ENCODE peak calls at places on chromosomes 5 and 9, in nine cellular contexts. One of them, this sample, is unnamed.
A peak's percentile ranks its signal among the peaks of the same experiment; 100 is the strongest.

GRCh38 chr9:98140503-98140902 is 21.5 kb upstream of the TRIM14 start:
- DNase-seq in tibial nerve: no peak
- DNase-seq in spleen: peak; percentile 4
- DNase-seq in keratinocyte: no peak
- DNase-seq in endodermal cell: no peak
- DNase-seq in tibial artery: no peak
- DNase-seq in esophagus squamous epithelium: no peak
- DNase-seq in upper lobe of right lung: no peak
- DNase-seq in effector memory CD4-positive, alpha-beta T cell: no peak
- DNase-seq in this sample: no peak

GRCh38 chr9:131670247-131670681 is 69.6 kb downstream of the RAPGEF1 start:
- DNase-seq in tibial nerve: no peak
- DNase-seq in spleen: no peak
- DNase-seq in keratinocyte: no peak
- DNase-seq in endodermal cell: no peak
- DNase-seq in tibial artery: peak; percentile 84
- DNase-seq in esophagus squamous epithelium: no peak
- DNase-seq in upper lobe of right lung: peak; percentile 85
- DNase-seq in effector memory CD4-positive, alpha-beta T cell: no peak
- DNase-seq in this sample: peak; percentile 85

GRCh38 chr5:129001831-129002626 is 36.7 kb downstream of the SLC27A6 start:
- DNase-seq in tibial nerve: no peak
- DNase-seq in spleen: no peak
- DNase-seq in keratinocyte: no peak
- DNase-seq in endodermal cell: no peak
- DNase-seq in tibial artery: no peak
- DNase-seq in esophagus squamous epithelium: no peak
- DNase-seq in upper lobe of right lung: no peak
- DNase-seq in effector memory CD4-positive, alpha-beta T cell: no peak
- DNase-seq in this sample: no peak

GRCh38 chr5:166883016-166883415 is 1408.4 kb upstream of the WWC1 start:
- DNase-seq in tibial nerve: no peak
- DNase-seq in spleen: no peak
- DNase-seq in keratinocyte: no peak
- DNase-seq in endodermal cell: no peak
- DNase-seq in tibial artery: no peak
- DNase-seq in esophagus squamous epithelium: no peak
- DNase-seq in upper lobe of right lung: no peak
- DNase-seq in effector memory CD4-positive, alpha-beta T cell: no peak
- DNase-seq in this sample: no peak

GRCh38 chr5:139430015-139430414 is 9.3 kb downstream of the DNAJC18 start:
- DNase-seq in tibial nerve: no peak
- DNase-seq in spleen: no peak
- DNase-seq in keratinocyte: no peak
- DNase-seq in endodermal cell: no peak
- DNase-seq in tibial artery: no peak
- DNase-seq in esophagus squamous epithelium: no peak
- DNase-seq in upper lobe of right lung: no peak
- DNase-seq in effector memory CD4-positive, alpha-beta T cell: no peak
- DNase-seq in this sample: no peak

GRCh38 chr9:77457916-77458592 is 190.1 kb downstream of the GNA14 start:
- DNase-seq in tibial nerve: peak; percentile 39
- DNase-seq in spleen: peak; percentile 81
- DNase-seq in keratinocyte: peak; percentile 40
- DNase-seq in endodermal cell: peak; percentile 91
- DNase-seq in tibial artery: no peak
- DNase-seq in esophagus squamous epithelium: no peak
- DNase-seq in upper lobe of right lung: no peak
- DNase-seq in effector memory CD4-positive, alpha-beta T cell: no peak
- DNase-seq in this sample: peak; percentile 57

GRCh38 chr5:135034186-135034962 is at the start of gene PITX1:
- DNase-seq in tibial nerve: no peak
- DNase-seq in spleen: no peak
- DNase-seq in keratinocyte: no peak
- DNase-seq in endodermal cell: peak; percentile 84
- DNase-seq in tibial artery: peak; percentile 91
- DNase-seq in esophagus squamous epithelium: no peak
- DNase-seq in upper lobe of right lung: no peak
- DNase-seq in effector memory CD4-positive, alpha-beta T cell: no peak
- DNase-seq in this sample: no peak

GRCh38 chr9:134406366-134407122 is 80.3 kb downstream of the RXRA start:
- DNase-seq in tibial nerve: no peak
- DNase-seq in spleen: no peak
- DNase-seq in keratinocyte: no peak
- DNase-seq in endodermal cell: no peak
- DNase-seq in tibial artery: peak; percentile 91
- DNase-seq in esophagus squamous epithelium: no peak
- DNase-seq in upper lobe of right lung: no peak
- DNase-seq in effector memory CD4-positive, alpha-beta T cell: no peak
- DNase-seq in this sample: no peak

GRCh38 chr5:136087961-136088871 is 44.4 kb upstream of the SMAD5 start:
- DNase-seq in tibial nerve: no peak
- DNase-seq in spleen: peak; percentile 82
- DNase-seq in keratinocyte: no peak
- DNase-seq in endodermal cell: peak; percentile 47
- DNase-seq in tibial artery: peak; percentile 80
- DNase-seq in esophagus squamous epithelium: no peak
- DNase-seq in upper lobe of right lung: peak; percentile 73
- DNase-seq in effector memory CD4-positive, alpha-beta T cell: no peak
- DNase-seq in this sample: peak; percentile 90

GRCh38 chr5:132265336-132266030 is 8.0 kb downstream of the PDLIM4 start:
- DNase-seq in tibial nerve: no peak
- DNase-seq in spleen: peak; percentile 20
- DNase-seq in keratinocyte: no peak
- DNase-seq in endodermal cell: peak; percentile 55
- DNase-seq in tibial artery: peak; percentile 92
- DNase-seq in esophagus squamous epithelium: no peak
- DNase-seq in upper lobe of right lung: no peak
- DNase-seq in effector memory CD4-positive, alpha-beta T cell: no peak
- DNase-seq in this sample: peak; percentile 66

GRCh38 chr9:20209421-20210340 is 412.6 kb downstream of the MLLT3 start:
- DNase-seq in tibial nerve: no peak
- DNase-seq in spleen: no peak
- DNase-seq in keratinocyte: no peak
- DNase-seq in endodermal cell: no peak
- DNase-seq in tibial artery: no peak
- DNase-seq in esophagus squamous epithelium: no peak
- DNase-seq in upper lobe of right lung: no peak
- DNase-seq in effector memory CD4-positive, alpha-beta T cell: no peak
- DNase-seq in this sample: no peak

GRCh38 chr9:6441269-6441668 is 28.3 kb downstream of the UHRF2 start:
- DNase-seq in tibial nerve: no peak
- DNase-seq in spleen: no peak
- DNase-seq in keratinocyte: no peak
- DNase-seq in endodermal cell: no peak
- DNase-seq in tibial artery: no peak
- DNase-seq in esophagus squamous epithelium: no peak
- DNase-seq in upper lobe of right lung: no peak
- DNase-seq in effector memory CD4-positive, alpha-beta T cell: no peak
- DNase-seq in this sample: no peak

GRCh38 chr5:54761213-54761701 is 224.1 kb downstream of the ESM1 start:
- DNase-seq in tibial nerve: peak; percentile 23
- DNase-seq in spleen: no peak
- DNase-seq in keratinocyte: no peak
- DNase-seq in endodermal cell: no peak
- DNase-seq in tibial artery: peak; percentile 81
- DNase-seq in esophagus squamous epithelium: no peak
- DNase-seq in upper lobe of right lung: no peak
- DNase-seq in effector memory CD4-positive, alpha-beta T cell: no peak
- DNase-seq in this sample: no peak

GRCh38 chr5:126754609-126755008 is 22.3 kb upstream of the LMNB1 start:
- DNase-seq in tibial nerve: no peak
- DNase-seq in spleen: no peak
- DNase-seq in keratinocyte: no peak
- DNase-seq in endodermal cell: no peak
- DNase-seq in tibial artery: no peak
- DNase-seq in esophagus squamous epithelium: no peak
- DNase-seq in upper lobe of right lung: no peak
- DNase-seq in effector memory CD4-positive, alpha-beta T cell: no peak
- DNase-seq in this sample: no peak

GRCh38 chr9:116100711-116101111 is 52.9 kb upstream of the PAPPA start:
- DNase-seq in tibial nerve: no peak
- DNase-seq in spleen: no peak
- DNase-seq in keratinocyte: peak; percentile 99
- DNase-seq in endodermal cell: no peak
- DNase-seq in tibial artery: no peak
- DNase-seq in esophagus squamous epithelium: no peak
- DNase-seq in upper lobe of right lung: no peak
- DNase-seq in effector memory CD4-positive, alpha-beta T cell: no peak
- DNase-seq in this sample: no peak

GRCh38 chr9:98087420-98088354 is 31.2 kb downstream of the NANS start:
- DNase-seq in tibial nerve: no peak
- DNase-seq in spleen: peak; percentile 86
- DNase-seq in keratinocyte: peak; percentile 60
- DNase-seq in endodermal cell: peak; percentile 91
- DNase-seq in tibial artery: peak; percentile 71
- DNase-seq in esophagus squamous epithelium: no peak
- DNase-seq in upper lobe of right lung: peak; percentile 82
- DNase-seq in effector memory CD4-positive, alpha-beta T cell: no peak
- DNase-seq in this sample: peak; percentile 24

GRCh38 chr5:175206651-175207050 is 237.3 kb downstream of the DRD1 start:
- DNase-seq in tibial nerve: no peak
- DNase-seq in spleen: no peak
- DNase-seq in keratinocyte: no peak
- DNase-seq in endodermal cell: no peak
- DNase-seq in tibial artery: peak; percentile 67
- DNase-seq in esophagus squamous epithelium: no peak
- DNase-seq in upper lobe of right lung: no peak
- DNase-seq in effector memory CD4-positive, alpha-beta T cell: no peak
- DNase-seq in this sample: no peak

GRCh38 chr9:87580941-87581438 is 83.3 kb downstream of the DAPK1 start:
- DNase-seq in tibial nerve: no peak
- DNase-seq in spleen: no peak
- DNase-seq in keratinocyte: no peak
- DNase-seq in endodermal cell: no peak
- DNase-seq in tibial artery: no peak
- DNase-seq in esophagus squamous epithelium: no peak
- DNase-seq in upper lobe of right lung: no peak
- DNase-seq in effector memory CD4-positive, alpha-beta T cell: no peak
- DNase-seq in this sample: no peak

GRCh38 chr5:139671096-139671841 is 23.1 kb downstream of the CXXC5 start:
- DNase-seq in tibial nerve: no peak
- DNase-seq in spleen: peak; percentile 89
- DNase-seq in keratinocyte: no peak
- DNase-seq in endodermal cell: no peak
- DNase-seq in tibial artery: no peak
- DNase-seq in esophagus squamous epithelium: no peak
- DNase-seq in upper lobe of right lung: no peak
- DNase-seq in effector memory CD4-positive, alpha-beta T cell: no peak
- DNase-seq in this sample: no peak

GRCh38 chr9:114034663-114035062 is 43.4 kb downstream of the AMBP start:
- DNase-seq in tibial nerve: no peak
- DNase-seq in spleen: peak; percentile 59
- DNase-seq in keratinocyte: no peak
- DNase-seq in endodermal cell: peak; percentile 31
- DNase-seq in tibial artery: peak; percentile 69
- DNase-seq in esophagus squamous epithelium: no peak
- DNase-seq in upper lobe of right lung: no peak
- DNase-seq in effector memory CD4-positive, alpha-beta T cell: no peak
- DNase-seq in this sample: no peak

GRCh38 chr9:121884057-121884512 is 209.0 kb downstream of the TTLL11 start:
- DNase-seq in tibial nerve: no peak
- DNase-seq in spleen: no peak
- DNase-seq in keratinocyte: no peak
- DNase-seq in endodermal cell: peak; percentile 62
- DNase-seq in tibial artery: no peak
- DNase-seq in esophagus squamous epithelium: no peak
- DNase-seq in upper lobe of right lung: no peak
- DNase-seq in effector memory CD4-positive, alpha-beta T cell: no peak
- DNase-seq in this sample: no peak

GRCh38 chr5:138655530-138656245 is 80.5 kb upstream of the HSPA9 start:
- DNase-seq in tibial nerve: peak; percentile 38
- DNase-seq in spleen: no peak
- DNase-seq in keratinocyte: no peak
- DNase-seq in endodermal cell: no peak
- DNase-seq in tibial artery: no peak
- DNase-seq in esophagus squamous epithelium: no peak
- DNase-seq in upper lobe of right lung: no peak
- DNase-seq in effector memory CD4-positive, alpha-beta T cell: no peak
- DNase-seq in this sample: no peak

GRCh38 chr5:91123896-91124295 is 259.2 kb downstream of the ARRDC3 start:
- DNase-seq in tibial nerve: no peak
- DNase-seq in spleen: no peak
- DNase-seq in keratinocyte: no peak
- DNase-seq in endodermal cell: no peak
- DNase-seq in tibial artery: no peak
- DNase-seq in esophagus squamous epithelium: no peak
- DNase-seq in upper lobe of right lung: no peak
- DNase-seq in effector memory CD4-positive, alpha-beta T cell: no peak
- DNase-seq in this sample: no peak
- H3K4me1 ChIP-seq in tibial nerve: no peaks in the 10 kb centered on the region
- H3K4me1 ChIP-seq in spleen: peaks cover 8% of the 10 kb centered on the region
- H3K4me1 ChIP-seq in keratinocyte: peaks cover 3% of the 10 kb centered on the region
- H3K4me1 ChIP-seq in endodermal cell: peaks cover 9% of the 10 kb centered on the region
- H3K4me1 ChIP-seq in tibial artery: peaks cover 99% of the 10 kb centered on the region
- H3K4me1 ChIP-seq in esophagus squamous epithelium: peaks cover 17% of the 10 kb centered on the region
- H3K4me1 ChIP-seq in upper lobe of right lung: peaks cover 35% of the 10 kb centered on the region
- H3K4me1 ChIP-seq in effector memory CD4-positive, alpha-beta T cell: no peaks in the 10 kb centered on the region
- H3K4me1 ChIP-seq in this sample: peaks cover 87% of the 10 kb centered on the region

GRCh38 chr9:93465853-93466252 is 12.5 kb upstream of the FAM120AOS start:
- DNase-seq in tibial nerve: no peak
- DNase-seq in spleen: no peak
- DNase-seq in keratinocyte: no peak
- DNase-seq in endodermal cell: no peak
- DNase-seq in tibial artery: no peak
- DNase-seq in esophagus squamous epithelium: no peak
- DNase-seq in upper lobe of right lung: no peak
- DNase-seq in effector memory CD4-positive, alpha-beta T cell: no peak
- DNase-seq in this sample: no peak
- H3K4me1 ChIP-seq in tibial nerve: no peaks in the 10 kb centered on the region
- H3K4me1 ChIP-seq in spleen: peaks cover 92% of the 10 kb centered on the region
- H3K4me1 ChIP-seq in keratinocyte: peaks cover 36% of the 10 kb centered on the region
- H3K4me1 ChIP-seq in endodermal cell: peaks cover 5% of the 10 kb centered on the region
- H3K4me1 ChIP-seq in tibial artery: peaks cover 65% of the 10 kb centered on the region
- H3K4me1 ChIP-seq in esophagus squamous epithelium: peaks cover 32% of the 10 kb centered on the region
- H3K4me1 ChIP-seq in upper lobe of right lung: peaks cover 65% of the 10 kb centered on the region
- H3K4me1 ChIP-seq in effector memory CD4-positive, alpha-beta T cell: peaks cover 33% of the 10 kb centered on the region
- H3K4me1 ChIP-seq in this sample: peaks cover 91% of the 10 kb centered on the region

GRCh38 chr5:149801307-149801985 is 71.3 kb downstream of the PPARGC1B start:
- DNase-seq in tibial nerve: no peak
- DNase-seq in spleen: no peak
- DNase-seq in keratinocyte: no peak
- DNase-seq in endodermal cell: no peak
- DNase-seq in tibial artery: no peak
- DNase-seq in esophagus squamous epithelium: no peak
- DNase-seq in upper lobe of right lung: no peak
- DNase-seq in effector memory CD4-positive, alpha-beta T cell: no peak
- DNase-seq in this sample: no peak
- H3K4me1 ChIP-seq in tibial nerve: no peaks in the 10 kb centered on the region
- H3K4me1 ChIP-seq in spleen: peaks cover 32% of the 10 kb centered on the region
- H3K4me1 ChIP-seq in keratinocyte: peaks cover 22% of the 10 kb centered on the region
- H3K4me1 ChIP-seq in endodermal cell: peaks cover 17% of the 10 kb centered on the region
- H3K4me1 ChIP-seq in tibial artery: peaks cover 13% of the 10 kb centered on the region
- H3K4me1 ChIP-seq in esophagus squamous epithelium: peaks cover 30% of the 10 kb centered on the region
- H3K4me1 ChIP-seq in upper lobe of right lung: peaks cover 45% of the 10 kb centered on the region
- H3K4me1 ChIP-seq in effector memory CD4-positive, alpha-beta T cell: no peaks in the 10 kb centered on the region
- H3K4me1 ChIP-seq in this sample: peaks cover 60% of the 10 kb centered on the region

DNA sequence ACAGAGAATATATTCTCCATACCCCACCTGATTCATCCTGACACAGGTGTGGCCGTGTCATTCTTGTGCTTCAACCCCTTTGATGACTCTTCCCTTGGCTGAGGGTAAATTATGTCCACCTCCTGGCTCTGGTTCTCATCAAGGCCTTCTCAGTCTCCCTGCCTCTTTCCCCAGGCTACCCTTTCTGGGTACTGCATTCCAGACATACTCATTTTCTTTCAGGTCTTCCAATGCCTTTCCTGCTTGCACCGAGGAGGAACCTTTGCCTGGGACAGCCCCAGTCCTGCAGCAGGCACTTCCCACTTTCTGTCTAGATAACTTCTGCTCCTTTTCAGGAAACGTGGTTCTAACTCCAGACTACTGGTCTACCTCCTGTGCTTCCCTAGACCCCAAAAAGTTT is 255.2 kb upstream of the NFIL3 start:
- DNase-seq in tibial nerve: no peak
- DNase-seq in spleen: no peak
- DNase-seq in keratinocyte: no peak
- DNase-seq in endodermal cell: no peak
- DNase-seq in tibial artery: no peak
- DNase-seq in esophagus squamous epithelium: no peak
- DNase-seq in upper lobe of right lung: no peak
- DNase-seq in effector memory CD4-positive, alpha-beta T cell: no peak
- DNase-seq in this sample: no peak
- H3K4me1 ChIP-seq in tibial nerve: no peaks in the 10 kb centered on the region
- H3K4me1 ChIP-seq in spleen: peaks cover 6% of the 10 kb centered on the region
- H3K4me1 ChIP-seq in keratinocyte: no peaks in the 10 kb centered on the region
- H3K4me1 ChIP-seq in endodermal cell: no peaks in the 10 kb centered on the region
- H3K4me1 ChIP-seq in tibial artery: peaks cover 7% of the 10 kb centered on the region
- H3K4me1 ChIP-seq in esophagus squamous epithelium: no peaks in the 10 kb centered on the region
- H3K4me1 ChIP-seq in upper lobe of right lung: peaks cover 10% of the 10 kb centered on the region
- H3K4me1 ChIP-seq in effector memory CD4-positive, alpha-beta T cell: no peaks in the 10 kb centered on the region
- H3K4me1 ChIP-seq in this sample: peaks cover 7% of the 10 kb centered on the region